ENCODE peak calls at places on chromosome 20, in eight cellular contexts. C, Q, V, L, M, G, K and S are unnamed samples.
A peak's percentile ranks its signal among the peaks of the same experiment; 100 is the strongest.

GRCh38 chr20:60782959-60783625 is 469.0 kb upstream of the CDH4 start:
- DNase-seq in K (no peak), M (no peak), G (no peak), L (no peak), Q (no peak), V (no peak), C (no peak), S (no peak)

GRCh38 chr20:36847009-36847709 is 28.8 kb upstream of the TLDC2 start:
- DNase-seq in C (peak; percentile 83), L (peak; percentile 81), G (peak; percentile 74), Q (no peak), M (peak; percentile 90), V (no peak), K (no peak), S (peak; percentile 83)

GRCh38 chr20:23314714-23315498 is 35.7 kb upstream of the NXT1 start:
- DNase-seq in K (no peak), L (no peak), M (peak; percentile 29), V (no peak), Q (no peak), G (no peak), C (no peak), S (peak; percentile 45)

GRCh38 chr20:37882961-37883712 is 19.8 kb upstream of the VSTM2L start:
- DNase-seq in C (no peak), G (no peak), V (no peak), Q (no peak), K (no peak), M (no peak), L (no peak), S (no peak)

GRCh38 chr20:56202493-56203077 is 45.9 kb upstream of the MC3R start:
- DNase-seq in K (no peak), C (peak; percentile 2), G (peak; percentile 29), L (no peak), M (peak; percentile 17), V (no peak), Q (no peak), S (no peak)

GRCh38 chr20:63941282-63942060 is 14.7 kb downstream of the UCKL1 start:
- DNase-seq in G (no peak), M (no peak), Q (peak; percentile 90), L (no peak), K (peak; percentile 88), V (peak; percentile 76), C (no peak), S (peak; percentile 61)

GRCh38 chr20:40855269-40855668 is 166.2 kb upstream of the MAFB start:
- DNase-seq in K (no peak), C (no peak), G (no peak), M (no peak), L (no peak), Q (no peak), V (no peak), S (no peak)

GRCh38 chr20:57658447-57659130 is 38.4 kb upstream of the ZBP1 start:
- DNase-seq in C (no peak), L (peak; percentile 33), M (no peak), V (no peak), Q (peak; percentile 43), G (no peak), K (no peak), S (peak; percentile 6)

GRCh38 chr20:13736792-13737191 is 47.9 kb downstream of the ESF1 start:
- DNase-seq in G (no peak), L (no peak), K (no peak), V (no peak), C (peak; percentile 15), M (peak; percentile 92), Q (no peak), S (no peak)

GRCh38 chr20:14197097-14197496 is 140.3 kb downstream of the FLRT3 start:
- DNase-seq in G (no peak), K (no peak), M (no peak), L (no peak), V (no peak), C (peak; percentile 26), Q (no peak), S (no peak)

GRCh38 chr20:45959956-45960630 is 11.9 kb downstream of the ZNF335 start:
- DNase-seq in L (peak; percentile 24), C (no peak), K (no peak), Q (peak; percentile 25), G (no peak), V (no peak), M (no peak), S (no peak)

DNA sequence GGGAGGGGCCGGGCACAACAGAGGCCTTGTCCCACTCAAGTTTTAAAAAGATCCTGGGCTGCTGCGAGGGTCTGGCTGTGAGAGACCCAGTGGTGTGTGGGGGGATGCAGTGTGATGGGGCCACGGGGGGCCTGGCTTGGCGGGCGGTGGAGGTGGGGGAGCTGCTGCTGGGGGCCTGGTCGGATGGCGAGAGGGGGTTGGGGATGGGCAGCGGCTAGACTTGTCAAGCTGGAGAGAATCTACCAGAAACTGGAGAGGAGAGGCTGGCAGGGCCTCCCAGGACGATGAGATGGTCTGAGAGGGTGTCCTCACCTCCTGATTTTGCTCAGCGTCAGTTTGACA is 5.1 kb downstream of the RPS21 start:
- DNase-seq in V (no peak), Q (no peak), C (no peak), L (no peak), K (no peak), M (no peak), G (no peak), S (no peak)
- H3K36me3 ChIP-seq in V (peaks cover 18% of the 10 kb centered on the region), Q (peaks cover 45% of the 10 kb centered on the region), C (peaks cover 23% of the 10 kb centered on the region), L (no peaks in the 10 kb centered on the region), K (peaks cover 82% of the 10 kb centered on the region), M (peaks cover 20% of the 10 kb centered on the region), G (peaks cover 7% of the 10 kb centered on the region), S (peaks cover 74% of the 10 kb centered on the region)

GRCh38 chr20:53081916-53082863 is 110.0 kb downstream of the TSHZ2 start:
- DNase-seq in K (no peak), Q (no peak), L (no peak), M (peak; percentile 56), G (no peak), C (no peak), V (no peak), S (no peak)

GRCh38 chr20:53080412-53080962 is 108.3 kb downstream of the TSHZ2 start:
- DNase-seq in Q (no peak), G (no peak), M (no peak), K (no peak), C (no peak), L (no peak), V (no peak), S (no peak)

GRCh38 chr20:53079483-53079810 is 107.3 kb downstream of the TSHZ2 start:
- DNase-seq in C (no peak), K (no peak), M (no peak), V (no peak), G (no peak), L (no peak), Q (no peak), S (no peak)

GRCh38 chr20:53079883-53080282 is 107.7 kb downstream of the TSHZ2 start:
- DNase-seq in M (no peak), L (no peak), K (no peak), C (no peak), Q (no peak), G (no peak), V (no peak), S (no peak)

DNA sequence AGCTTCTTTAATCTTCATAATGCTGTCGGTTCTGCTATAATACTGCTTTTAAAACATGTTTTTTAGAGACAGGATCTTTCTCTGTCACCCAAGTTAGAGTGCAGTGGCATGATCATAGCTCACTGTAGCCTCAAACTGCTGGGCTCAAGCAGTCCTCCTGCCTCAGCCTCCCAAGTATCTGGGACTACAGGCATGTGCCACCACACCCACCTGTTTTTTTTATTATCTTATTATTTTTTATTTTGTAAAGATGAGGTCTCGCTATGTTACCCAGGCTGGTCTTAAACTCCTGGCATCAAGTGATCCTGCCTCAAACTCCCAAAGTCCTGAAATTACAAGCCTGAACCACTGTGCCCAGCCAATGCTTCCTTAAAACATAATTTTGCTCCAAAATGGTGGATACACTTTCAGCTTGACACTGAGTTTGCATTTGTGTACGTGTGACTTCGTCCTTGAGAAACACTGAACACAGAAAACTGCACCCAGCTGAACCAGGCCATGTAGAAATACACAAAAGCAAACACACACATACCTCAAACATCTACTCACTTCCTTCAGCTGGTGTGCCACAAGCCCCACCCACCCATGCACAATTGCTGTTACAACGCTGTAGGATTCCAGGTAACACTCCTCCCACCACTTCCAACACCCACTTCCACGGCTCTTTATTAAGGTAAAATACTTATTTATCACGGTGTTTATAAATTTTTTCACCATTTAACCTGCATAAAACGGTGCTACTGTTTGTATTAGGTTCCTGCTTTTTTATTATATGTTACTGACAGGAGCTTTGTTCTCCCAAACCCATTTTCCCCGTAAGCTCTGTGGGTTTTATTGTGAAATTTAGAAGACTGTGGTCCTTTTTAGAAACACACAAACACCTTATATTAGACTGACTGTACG is 109.1 kb downstream of the TSHZ2 start:
- DNase-seq in M (peak; percentile 69), K (no peak), V (no peak), C (no peak), G (peak; percentile 69), Q (peak; percentile 48), L (no peak), S (no peak)
- TF ChIP-seq CTCF in M (no peak), K (no peak), V (no peak), C (no peak), G (no peak), Q (no peak), L (no peak), S (no peak)

DNA sequence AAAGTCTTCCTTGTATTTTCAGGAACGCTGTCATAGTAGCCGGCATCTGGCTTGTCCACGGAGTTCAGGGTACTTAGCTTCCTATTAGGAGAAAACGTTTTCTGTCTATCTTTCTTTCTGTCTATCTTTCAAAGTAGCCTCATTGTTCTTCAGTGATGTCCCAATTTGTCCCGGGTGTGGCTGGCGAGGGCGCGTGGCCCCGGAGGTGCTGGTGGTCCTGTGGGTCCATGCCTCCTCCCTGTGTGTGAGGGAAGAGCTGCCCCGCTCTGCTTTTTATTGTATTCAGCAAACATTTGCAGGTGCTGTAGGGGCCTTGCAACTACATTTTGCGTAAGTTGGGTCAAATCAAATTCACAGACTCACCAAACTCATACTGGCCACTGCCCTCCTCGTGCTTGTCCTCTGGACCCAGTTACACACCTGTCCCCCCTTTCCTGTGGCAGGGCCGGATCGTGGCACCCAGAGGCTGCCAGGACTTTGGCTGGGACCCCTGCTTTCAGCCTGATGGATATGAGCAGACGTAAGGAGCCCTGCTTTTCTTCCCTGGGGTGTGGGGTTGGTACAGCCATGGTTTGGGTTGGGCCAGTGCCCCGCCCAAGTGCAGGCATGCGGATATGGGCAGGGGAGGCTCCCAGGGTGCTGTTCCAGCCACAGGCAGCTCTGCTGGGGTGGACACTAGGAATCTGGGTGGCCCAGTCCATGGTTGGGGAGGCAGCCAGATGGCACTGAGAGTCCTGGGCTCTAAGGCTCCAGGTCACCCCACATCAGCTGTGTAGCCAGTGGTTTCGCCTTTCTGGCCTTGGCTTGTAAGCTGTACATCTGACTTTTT is 12.3 kb downstream of the ITPA start:
- DNase-seq in L (no peak), G (no peak), M (no peak), C (no peak), V (no peak), Q (no peak), K (no peak), S (no peak)
- H3K27ac ChIP-seq in L (no peak overlapping the region), G (no peak overlapping the region), M (no peak overlapping the region), C (no peak overlapping the region), V (no peak overlapping the region), Q (no peak overlapping the region), K (no peak overlapping the region), S (no peak overlapping the region)

DNA sequence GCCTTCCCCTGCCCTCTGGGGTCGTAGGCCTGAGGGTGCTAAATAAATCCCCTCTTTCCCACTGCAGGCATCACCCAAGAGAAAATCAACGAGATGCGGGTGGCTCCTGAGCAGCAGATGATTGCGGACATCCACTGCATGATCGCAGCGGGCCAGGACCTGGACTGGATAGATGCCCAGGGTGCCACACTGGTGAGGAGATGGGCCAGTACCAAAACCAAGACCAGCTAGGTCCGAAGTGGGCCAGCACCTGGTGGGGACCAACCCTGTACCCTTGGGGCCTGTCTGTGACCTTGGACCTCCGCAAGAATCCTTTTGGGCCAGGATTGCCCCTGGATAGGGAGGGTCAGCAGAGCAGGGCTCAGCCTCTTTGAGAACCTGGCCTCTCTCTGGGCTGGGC is 23.6 kb upstream of the FAM83D start:
- DNase-seq in Q (no peak), C (no peak), M (no peak), G (no peak), V (no peak), L (no peak), K (no peak), S (no peak)
- H3K36me3 ChIP-seq in Q (peaks cover 44% of the 10 kb centered on the region), C (no peaks in the 10 kb centered on the region), M (no peaks in the 10 kb centered on the region), G (no peaks in the 10 kb centered on the region), V (peaks cover 52% of the 10 kb centered on the region), L (no peaks in the 10 kb centered on the region), K (peaks cover 21% of the 10 kb centered on the region), S (peaks cover 25% of the 10 kb centered on the region)